ENCODE peak calls at places on chromosomes 5 and 9, in nine cellular contexts. One of them, this sample, is unnamed.

GRCh38 chr5:40437452-40437861 is 242.3 kb upstream of the PTGER4 start:
- DNase-seq in CD8-positive, alpha-beta T cell: peak; percentile 38
- DNase-seq in effector CD4-positive, alpha-beta T cell: no peak
- DNase-seq in activated T-helper 1 cell treated with Interleukin-2 at 50 U/mL for 16 hours: no peak
- DNase-seq in kidney tubule cell: peak; percentile 81
- DNase-seq in fibroblast of lung: peak; percentile 69
- DNase-seq in iPS-NIHi11: no peak
- DNase-seq in NCI-H510A treated with DMSO at 0.1 percent for 48 hours: no peak
- DNase-seq in SK-N-DZ: no peak
- DNase-seq in this sample: no peak

GRCh38 chr9:107584944-107585343 is 95.4 kb upstream of the KLF4 start:
- DNase-seq in kidney tubule cell: no peak
- DNase-seq in fibroblast of lung: no peak
- DNase-seq in CD8-positive, alpha-beta T cell: no peak
- DNase-seq in SK-N-DZ: no peak
- DNase-seq in activated T-helper 1 cell treated with Interleukin-2 at 50 U/mL for 16 hours: no peak
- DNase-seq in effector CD4-positive, alpha-beta T cell: no peak
- DNase-seq in iPS-NIHi11: no peak
- DNase-seq in NCI-H510A treated with DMSO at 0.1 percent for 48 hours: no peak
- DNase-seq in this sample: no peak

GRCh38 chr9:127654619-127655018 is 42.5 kb downstream of the STXBP1 start:
- DNase-seq in SK-N-DZ: no peak
- DNase-seq in CD8-positive, alpha-beta T cell: no peak
- DNase-seq in fibroblast of lung: peak; percentile 36
- DNase-seq in NCI-H510A treated with DMSO at 0.1 percent for 48 hours: no peak
- DNase-seq in iPS-NIHi11: peak; percentile 35
- DNase-seq in kidney tubule cell: no peak
- DNase-seq in activated T-helper 1 cell treated with Interleukin-2 at 50 U/mL for 16 hours: no peak
- DNase-seq in effector CD4-positive, alpha-beta T cell: no peak
- DNase-seq in this sample: no peak

GRCh38 chr5:96344678-96345612 is 88.1 kb downstream of the PCSK1 start:
- DNase-seq in NCI-H510A treated with DMSO at 0.1 percent for 48 hours: peak; percentile 59
- DNase-seq in fibroblast of lung: peak; percentile 71
- DNase-seq in iPS-NIHi11: peak; percentile 73
- DNase-seq in kidney tubule cell: peak; percentile 67
- DNase-seq in activated T-helper 1 cell treated with Interleukin-2 at 50 U/mL for 16 hours: no peak
- DNase-seq in SK-N-DZ: peak; percentile 24
- DNase-seq in effector CD4-positive, alpha-beta T cell: peak; percentile 11
- DNase-seq in CD8-positive, alpha-beta T cell: no peak
- DNase-seq in this sample: peak; percentile 83

GRCh38 chr5:31999470-31999869 is 174.6 kb downstream of the GOLPH3 start:
- DNase-seq in activated T-helper 1 cell treated with Interleukin-2 at 50 U/mL for 16 hours: no peak
- DNase-seq in iPS-NIHi11: no peak
- DNase-seq in CD8-positive, alpha-beta T cell: no peak
- DNase-seq in SK-N-DZ: no peak
- DNase-seq in fibroblast of lung: no peak
- DNase-seq in effector CD4-positive, alpha-beta T cell: no peak
- DNase-seq in kidney tubule cell: no peak
- DNase-seq in NCI-H510A treated with DMSO at 0.1 percent for 48 hours: no peak
- DNase-seq in this sample: no peak

GRCh38 chr5:109876941-109877669 is 187.4 kb downstream of the MAN2A1 start:
- DNase-seq in iPS-NIHi11: no peak
- DNase-seq in CD8-positive, alpha-beta T cell: no peak
- DNase-seq in SK-N-DZ: no peak
- DNase-seq in NCI-H510A treated with DMSO at 0.1 percent for 48 hours: no peak
- DNase-seq in fibroblast of lung: peak; percentile 90
- DNase-seq in kidney tubule cell: peak; percentile 81
- DNase-seq in activated T-helper 1 cell treated with Interleukin-2 at 50 U/mL for 16 hours: no peak
- DNase-seq in effector CD4-positive, alpha-beta T cell: no peak
- DNase-seq in this sample: no peak

GRCh38 chr9:31873717-31874116 is 510.7 kb upstream of the ACO1 start:
- DNase-seq in SK-N-DZ: no peak
- DNase-seq in fibroblast of lung: no peak
- DNase-seq in iPS-NIHi11: no peak
- DNase-seq in activated T-helper 1 cell treated with Interleukin-2 at 50 U/mL for 16 hours: no peak
- DNase-seq in CD8-positive, alpha-beta T cell: no peak
- DNase-seq in effector CD4-positive, alpha-beta T cell: no peak
- DNase-seq in kidney tubule cell: no peak
- DNase-seq in NCI-H510A treated with DMSO at 0.1 percent for 48 hours: no peak
- DNase-seq in this sample: no peak

GRCh38 chr5:62266573-62266972 is 39.4 kb upstream of the KIF2A start:
- DNase-seq in kidney tubule cell: no peak
- DNase-seq in SK-N-DZ: no peak
- DNase-seq in CD8-positive, alpha-beta T cell: no peak
- DNase-seq in effector CD4-positive, alpha-beta T cell: no peak
- DNase-seq in iPS-NIHi11: no peak
- DNase-seq in fibroblast of lung: no peak
- DNase-seq in activated T-helper 1 cell treated with Interleukin-2 at 50 U/mL for 16 hours: no peak
- DNase-seq in NCI-H510A treated with DMSO at 0.1 percent for 48 hours: no peak
- DNase-seq in this sample: no peak

GRCh38 chr5:151151793-151152192 is 5.8 kb downstream of the ANXA6 start:
- DNase-seq in fibroblast of lung: peak; percentile 57
- DNase-seq in effector CD4-positive, alpha-beta T cell: no peak
- DNase-seq in activated T-helper 1 cell treated with Interleukin-2 at 50 U/mL for 16 hours: no peak
- DNase-seq in iPS-NIHi11: no peak
- DNase-seq in CD8-positive, alpha-beta T cell: no peak
- DNase-seq in kidney tubule cell: no peak
- DNase-seq in SK-N-DZ: no peak
- DNase-seq in NCI-H510A treated with DMSO at 0.1 percent for 48 hours: no peak
- DNase-seq in this sample: no peak

GRCh38 chr5:151881626-151882225 is 42.9 kb downstream of the GLRA1 start:
- DNase-seq in fibroblast of lung: no peak
- DNase-seq in CD8-positive, alpha-beta T cell: no peak
- DNase-seq in iPS-NIHi11: peak; percentile 53
- DNase-seq in kidney tubule cell: no peak
- DNase-seq in effector CD4-positive, alpha-beta T cell: no peak
- DNase-seq in activated T-helper 1 cell treated with Interleukin-2 at 50 U/mL for 16 hours: no peak
- DNase-seq in NCI-H510A treated with DMSO at 0.1 percent for 48 hours: no peak
- DNase-seq in SK-N-DZ: no peak
- DNase-seq in this sample: no peak

GRCh38 chr9:13116292-13116691 is 163.2 kb downstream of the MPDZ start:
- DNase-seq in iPS-NIHi11: no peak
- DNase-seq in NCI-H510A treated with DMSO at 0.1 percent for 48 hours: no peak
- DNase-seq in CD8-positive, alpha-beta T cell: no peak
- DNase-seq in kidney tubule cell: no peak
- DNase-seq in effector CD4-positive, alpha-beta T cell: no peak
- DNase-seq in fibroblast of lung: no peak
- DNase-seq in activated T-helper 1 cell treated with Interleukin-2 at 50 U/mL for 16 hours: no peak
- DNase-seq in SK-N-DZ: no peak
- DNase-seq in this sample: no peak

GRCh38 chr9:124125590-124126047 is 114.1 kb downstream of the LHX2 start:
- DNase-seq in SK-N-DZ: no peak
- DNase-seq in kidney tubule cell: no peak
- DNase-seq in effector CD4-positive, alpha-beta T cell: no peak
- DNase-seq in fibroblast of lung: no peak
- DNase-seq in CD8-positive, alpha-beta T cell: no peak
- DNase-seq in iPS-NIHi11: peak; percentile 67
- DNase-seq in activated T-helper 1 cell treated with Interleukin-2 at 50 U/mL for 16 hours: no peak
- DNase-seq in NCI-H510A treated with DMSO at 0.1 percent for 48 hours: no peak
- DNase-seq in this sample: no peak

GRCh38 chr5:97534166-97534565 is 351.1 kb upstream of the RIOK2 start:
- DNase-seq in activated T-helper 1 cell treated with Interleukin-2 at 50 U/mL for 16 hours: no peak
- DNase-seq in fibroblast of lung: peak; percentile 87
- DNase-seq in effector CD4-positive, alpha-beta T cell: no peak
- DNase-seq in kidney tubule cell: peak; percentile 78
- DNase-seq in iPS-NIHi11: peak; percentile 54
- DNase-seq in CD8-positive, alpha-beta T cell: no peak
- DNase-seq in NCI-H510A treated with DMSO at 0.1 percent for 48 hours: peak; percentile 36
- DNase-seq in SK-N-DZ: peak; percentile 45
- DNase-seq in this sample: peak; percentile 11

GRCh38 chr5:6187501-6187900 is 190.8 kb downstream of the MED10 start:
- DNase-seq in kidney tubule cell: no peak
- DNase-seq in activated T-helper 1 cell treated with Interleukin-2 at 50 U/mL for 16 hours: no peak
- DNase-seq in iPS-NIHi11: no peak
- DNase-seq in fibroblast of lung: no peak
- DNase-seq in NCI-H510A treated with DMSO at 0.1 percent for 48 hours: no peak
- DNase-seq in SK-N-DZ: no peak
- DNase-seq in effector CD4-positive, alpha-beta T cell: no peak
- DNase-seq in CD8-positive, alpha-beta T cell: no peak
- DNase-seq in this sample: no peak

GRCh38 chr9:33167949-33168535 is 906 bp upstream of the B4GALT1 start:
- DNase-seq in iPS-NIHi11: no peak
- DNase-seq in effector CD4-positive, alpha-beta T cell: no peak
- DNase-seq in NCI-H510A treated with DMSO at 0.1 percent for 48 hours: no peak
- DNase-seq in SK-N-DZ: peak; percentile 27
- DNase-seq in CD8-positive, alpha-beta T cell: peak; percentile 28
- DNase-seq in activated T-helper 1 cell treated with Interleukin-2 at 50 U/mL for 16 hours: no peak
- DNase-seq in fibroblast of lung: no peak
- DNase-seq in kidney tubule cell: no peak
- DNase-seq in this sample: no peak

GRCh38 chr9:113649054-113649453 is 185.5 kb downstream of the RGS3 start:
- DNase-seq in NCI-H510A treated with DMSO at 0.1 percent for 48 hours: no peak
- DNase-seq in SK-N-DZ: no peak
- DNase-seq in kidney tubule cell: no peak
- DNase-seq in effector CD4-positive, alpha-beta T cell: no peak
- DNase-seq in CD8-positive, alpha-beta T cell: no peak
- DNase-seq in fibroblast of lung: peak; percentile 33
- DNase-seq in activated T-helper 1 cell treated with Interleukin-2 at 50 U/mL for 16 hours: no peak
- DNase-seq in iPS-NIHi11: no peak
- DNase-seq in this sample: peak; percentile 16

GRCh38 chr5:167897371-167897770 is 394.1 kb upstream of the WWC1 start:
- DNase-seq in iPS-NIHi11: no peak
- DNase-seq in NCI-H510A treated with DMSO at 0.1 percent for 48 hours: no peak
- DNase-seq in CD8-positive, alpha-beta T cell: no peak
- DNase-seq in SK-N-DZ: no peak
- DNase-seq in effector CD4-positive, alpha-beta T cell: no peak
- DNase-seq in kidney tubule cell: no peak
- DNase-seq in activated T-helper 1 cell treated with Interleukin-2 at 50 U/mL for 16 hours: no peak
- DNase-seq in fibroblast of lung: no peak
- DNase-seq in this sample: no peak

GRCh38 chr5:15502208-15502607 is 2.2 kb downstream of the FBXL7 start:
- DNase-seq in effector CD4-positive, alpha-beta T cell: no peak
- DNase-seq in fibroblast of lung: peak; percentile 61
- DNase-seq in iPS-NIHi11: no peak
- DNase-seq in NCI-H510A treated with DMSO at 0.1 percent for 48 hours: no peak
- DNase-seq in kidney tubule cell: no peak
- DNase-seq in SK-N-DZ: no peak
- DNase-seq in CD8-positive, alpha-beta T cell: no peak
- DNase-seq in activated T-helper 1 cell treated with Interleukin-2 at 50 U/mL for 16 hours: no peak
- DNase-seq in this sample: no peak

GRCh38 chr5:132070460-132071337 is 2.9 kb upstream of the CSF2 start:
- DNase-seq in iPS-NIHi11: no peak
- DNase-seq in activated T-helper 1 cell treated with Interleukin-2 at 50 U/mL for 16 hours: no peak
- DNase-seq in kidney tubule cell: peak; percentile 34
- DNase-seq in fibroblast of lung: peak; percentile 65
- DNase-seq in NCI-H510A treated with DMSO at 0.1 percent for 48 hours: no peak
- DNase-seq in SK-N-DZ: no peak
- DNase-seq in effector CD4-positive, alpha-beta T cell: no peak
- DNase-seq in CD8-positive, alpha-beta T cell: no peak
- DNase-seq in this sample: no peak

GRCh38 chr5:75551471-75551870 is 39.8 kb downstream of the POLK start:
- DNase-seq in effector CD4-positive, alpha-beta T cell: no peak
- DNase-seq in CD8-positive, alpha-beta T cell: no peak
- DNase-seq in fibroblast of lung: peak; percentile 72
- DNase-seq in NCI-H510A treated with DMSO at 0.1 percent for 48 hours: no peak
- DNase-seq in kidney tubule cell: no peak
- DNase-seq in iPS-NIHi11: no peak
- DNase-seq in activated T-helper 1 cell treated with Interleukin-2 at 50 U/mL for 16 hours: no peak
- DNase-seq in SK-N-DZ: no peak
- DNase-seq in this sample: no peak

GRCh38 chr9:133715295-133715865 is 22.8 kb downstream of the SARDH start:
- DNase-seq in NCI-H510A treated with DMSO at 0.1 percent for 48 hours: no peak
- DNase-seq in kidney tubule cell: no peak
- DNase-seq in SK-N-DZ: peak; percentile 28
- DNase-seq in activated T-helper 1 cell treated with Interleukin-2 at 50 U/mL for 16 hours: no peak
- DNase-seq in CD8-positive, alpha-beta T cell: no peak
- DNase-seq in effector CD4-positive, alpha-beta T cell: no peak
- DNase-seq in fibroblast of lung: peak; percentile 57
- DNase-seq in iPS-NIHi11: no peak
- DNase-seq in this sample: no peak

GRCh38 chr9:37386988-37387387 is 35.5 kb upstream of the GRHPR start:
- DNase-seq in iPS-NIHi11: no peak
- DNase-seq in fibroblast of lung: no peak
- DNase-seq in SK-N-DZ: no peak
- DNase-seq in CD8-positive, alpha-beta T cell: no peak
- DNase-seq in kidney tubule cell: no peak
- DNase-seq in activated T-helper 1 cell treated with Interleukin-2 at 50 U/mL for 16 hours: no peak
- DNase-seq in NCI-H510A treated with DMSO at 0.1 percent for 48 hours: no peak
- DNase-seq in effector CD4-positive, alpha-beta T cell: no peak
- DNase-seq in this sample: no peak

GRCh38 chr9:96859461-96860198 is 5.3 kb upstream of the ZNF782 start:
- DNase-seq in activated T-helper 1 cell treated with Interleukin-2 at 50 U/mL for 16 hours: no peak
- DNase-seq in SK-N-DZ: no peak
- DNase-seq in kidney tubule cell: peak; percentile 82
- DNase-seq in NCI-H510A treated with DMSO at 0.1 percent for 48 hours: no peak
- DNase-seq in iPS-NIHi11: peak; percentile 36
- DNase-seq in effector CD4-positive, alpha-beta T cell: no peak
- DNase-seq in fibroblast of lung: peak; percentile 71
- DNase-seq in CD8-positive, alpha-beta T cell: no peak
- DNase-seq in this sample: no peak

GRCh38 chr9:89022902-89023301 is 31.6 kb downstream of the S1PR3 start:
- DNase-seq in activated T-helper 1 cell treated with Interleukin-2 at 50 U/mL for 16 hours: no peak
- DNase-seq in SK-N-DZ: no peak
- DNase-seq in fibroblast of lung: peak; percentile 79
- DNase-seq in iPS-NIHi11: no peak
- DNase-seq in CD8-positive, alpha-beta T cell: no peak
- DNase-seq in kidney tubule cell: peak; percentile 37
- DNase-seq in effector CD4-positive, alpha-beta T cell: no peak
- DNase-seq in NCI-H510A treated with DMSO at 0.1 percent for 48 hours: no peak
- DNase-seq in this sample: no peak

GRCh38 chr5:68215888-68216736 is 556 bp downstream of the PIK3R1 start:
- DNase-seq in SK-N-DZ: peak; percentile 65
- DNase-seq in NCI-H510A treated with DMSO at 0.1 percent for 48 hours: peak; percentile 76
- DNase-seq in effector CD4-positive, alpha-beta T cell: peak; percentile 41
- DNase-seq in kidney tubule cell: peak; percentile 51
- DNase-seq in CD8-positive, alpha-beta T cell: peak; percentile 61
- DNase-seq in fibroblast of lung: peak; percentile 69
- DNase-seq in activated T-helper 1 cell treated with Interleukin-2 at 50 U/mL for 16 hours: peak; percentile 38
- DNase-seq in iPS-NIHi11: peak; percentile 70
- DNase-seq in this sample: peak; percentile 83

GRCh38 chr5:308672-309271 is 12.7 kb upstream of the AHRR start:
- DNase-seq in iPS-NIHi11: peak; percentile 42
- DNase-seq in kidney tubule cell: peak; percentile 81
- DNase-seq in effector CD4-positive, alpha-beta T cell: no peak
- DNase-seq in SK-N-DZ: no peak
- DNase-seq in fibroblast of lung: peak; percentile 67
- DNase-seq in activated T-helper 1 cell treated with Interleukin-2 at 50 U/mL for 16 hours: no peak
- DNase-seq in NCI-H510A treated with DMSO at 0.1 percent for 48 hours: no peak
- DNase-seq in CD8-positive, alpha-beta T cell: no peak
- DNase-seq in this sample: no peak

GRCh38 chr5:168941901-168942300 is 359.0 kb downstream of the SLIT3 start:
- DNase-seq in CD8-positive, alpha-beta T cell: no peak
- DNase-seq in effector CD4-positive, alpha-beta T cell: no peak
- DNase-seq in SK-N-DZ: peak; percentile 95
- DNase-seq in iPS-NIHi11: peak; percentile 45
- DNase-seq in kidney tubule cell: no peak
- DNase-seq in activated T-helper 1 cell treated with Interleukin-2 at 50 U/mL for 16 hours: no peak
- DNase-seq in NCI-H510A treated with DMSO at 0.1 percent for 48 hours: no peak
- DNase-seq in fibroblast of lung: no peak
- DNase-seq in this sample: no peak

GRCh38 chr9:109311731-109312130 is 9.1 kb downstream of the EPB41L4B start:
- DNase-seq in kidney tubule cell: peak; percentile 25
- DNase-seq in iPS-NIHi11: no peak
- DNase-seq in NCI-H510A treated with DMSO at 0.1 percent for 48 hours: no peak
- DNase-seq in CD8-positive, alpha-beta T cell: no peak
- DNase-seq in fibroblast of lung: no peak
- DNase-seq in activated T-helper 1 cell treated with Interleukin-2 at 50 U/mL for 16 hours: no peak
- DNase-seq in effector CD4-positive, alpha-beta T cell: no peak
- DNase-seq in SK-N-DZ: no peak
- DNase-seq in this sample: no peak